ENCODE peak calls at places on chromosomes 7 and 10, in four cellular contexts. One of them, this sample, is unnamed.

GRCh38 chr7:83413425-83413824 is 235.5 kb downstream of the SEMA3E start:
- DNase-seq in neuronal stem cell: no peak
- DNase-seq in H9: no peak
- DNase-seq in mesenchymal stem cell: peak; percentile 61
- DNase-seq in this sample: peak; percentile 23

GRCh38 chr7:80923211-80923612 is 4.4 kb upstream of the SEMA3C start:
- DNase-seq in mesenchymal stem cell: no peak
- DNase-seq in H9: no peak
- DNase-seq in neuronal stem cell: no peak
- DNase-seq in this sample: no peak

GRCh38 chr10:78520737-78521430 is 487.2 kb downstream of the RPS24 start:
- DNase-seq in mesenchymal stem cell: peak; percentile 20
- DNase-seq in neuronal stem cell: no peak
- DNase-seq in H9: peak; percentile 64
- DNase-seq in this sample: peak; percentile 65

GRCh38 chr10:77111611-77112550 is 525.7 kb downstream of the KCNMA1 start:
- DNase-seq in neuronal stem cell: peak; percentile 69
- DNase-seq in H9: no peak
- DNase-seq in mesenchymal stem cell: peak; percentile 69
- DNase-seq in this sample: peak; percentile 87

GRCh38 chr10:47350671-47351640 is 2.8 kb downstream of the RBP3 start:
- DNase-seq in H9: no peak
- DNase-seq in neuronal stem cell: no peak
- DNase-seq in mesenchymal stem cell: no peak
- DNase-seq in this sample: no peak

GRCh38 chr10:132644544-132645530 is 107.2 kb downstream of the INPP5A start:
- DNase-seq in mesenchymal stem cell: no peak
- DNase-seq in H9: no peak
- DNase-seq in neuronal stem cell: no peak
- DNase-seq in this sample: no peak

GRCh38 chr10:44362866-44363711 is 21.8 kb downstream of the CXCL12 start:
- DNase-seq in H9: peak; percentile 77
- DNase-seq in neuronal stem cell: no peak
- DNase-seq in mesenchymal stem cell: no peak
- DNase-seq in this sample: no peak

GRCh38 chr10:14508725-14509124 is 178.0 kb upstream of the FRMD4A start:
- DNase-seq in neuronal stem cell: no peak
- DNase-seq in mesenchymal stem cell: no peak
- DNase-seq in H9: no peak
- DNase-seq in this sample: no peak

DNA sequence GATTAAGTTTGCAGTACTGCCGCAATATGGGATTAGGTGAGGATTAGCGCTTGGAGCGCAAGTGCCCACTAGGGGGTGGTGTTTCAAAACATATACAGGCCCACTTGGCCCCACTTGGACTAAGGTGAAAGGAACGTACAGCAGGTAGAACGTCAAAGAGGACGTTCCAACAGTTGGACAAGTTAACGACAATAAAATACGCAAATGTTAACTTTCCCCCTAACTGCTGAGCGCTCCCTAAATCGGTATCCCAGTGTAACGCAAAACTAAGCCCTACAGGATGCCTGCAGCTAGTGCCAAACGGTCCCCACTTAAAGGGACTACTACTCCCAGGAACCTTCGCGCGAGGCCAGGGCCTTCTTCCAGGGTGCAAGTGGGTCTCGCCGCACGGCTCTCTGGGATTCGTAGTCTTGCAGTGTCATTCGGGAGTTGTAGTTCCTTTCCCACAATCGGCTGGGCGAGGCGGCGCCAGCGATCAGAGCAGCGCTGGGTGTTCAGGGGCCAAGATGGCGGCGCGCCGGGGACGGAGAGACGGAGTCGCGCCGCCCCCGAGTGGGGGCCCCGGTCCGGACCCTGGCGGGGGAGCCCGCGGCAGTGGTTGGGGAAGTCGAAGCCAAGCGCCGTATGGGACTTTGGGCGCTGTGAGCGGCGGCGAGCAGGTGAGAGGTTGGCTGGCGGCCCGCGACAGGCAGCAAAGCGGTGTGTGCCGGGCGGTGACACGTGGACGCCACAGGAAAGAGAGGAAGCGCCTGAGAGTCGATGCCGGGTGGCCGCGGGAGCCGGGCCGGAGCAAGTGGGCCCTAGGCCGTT is at the start of gene PPRC1:
- DNase-seq in H9: peak; percentile 99
- DNase-seq in mesenchymal stem cell: peak; percentile 100
- DNase-seq in neuronal stem cell: peak; percentile 97
- DNase-seq in this sample: peak; percentile 99
- H3K4ac ChIP-seq in H9: peak within 1 kb of the TSS; percentile 64
- H3K4ac ChIP-seq in mesenchymal stem cell: peak within 1 kb of the TSS; percentile 99
- H3K4ac ChIP-seq in neuronal stem cell: no peak within 1 kb of the TSS
- H3K4ac ChIP-seq in this sample: peak within 1 kb of the TSS; percentile 91

GRCh38 chr7:25998499-25998898 is 153.5 kb upstream of the NFE2L3 start:
- DNase-seq in neuronal stem cell: no peak
- DNase-seq in mesenchymal stem cell: no peak
- DNase-seq in H9: no peak
- DNase-seq in this sample: no peak
- H3K4ac ChIP-seq in neuronal stem cell: no peak overlapping the region
- H3K4ac ChIP-seq in mesenchymal stem cell: no peak overlapping the region
- H3K4ac ChIP-seq in H9: no peak overlapping the region
- H3K4ac ChIP-seq in this sample: no peak overlapping the region

GRCh38 chr7:1234049-1234691 is 1.5 kb downstream of the UNCX start:
- DNase-seq in H9: peak; percentile 24
- DNase-seq in mesenchymal stem cell: no peak
- DNase-seq in neuronal stem cell: no peak
- DNase-seq in this sample: no peak

GRCh38 chr7:1233328-1234048 is 816 bp downstream of the UNCX start:
- DNase-seq in mesenchymal stem cell: no peak
- DNase-seq in H9: peak; percentile 56
- DNase-seq in neuronal stem cell: no peak
- DNase-seq in this sample: no peak

GRCh38 chr7:1235501-1236131 is 2.9 kb downstream of the UNCX start:
- DNase-seq in H9: no peak
- DNase-seq in neuronal stem cell: no peak
- DNase-seq in mesenchymal stem cell: no peak
- DNase-seq in this sample: no peak

GRCh38 chr7:1236132-1236655 is 3.5 kb downstream of the UNCX start:
- DNase-seq in mesenchymal stem cell: no peak
- DNase-seq in H9: no peak
- DNase-seq in neuronal stem cell: no peak
- DNase-seq in this sample: no peak

DNA sequence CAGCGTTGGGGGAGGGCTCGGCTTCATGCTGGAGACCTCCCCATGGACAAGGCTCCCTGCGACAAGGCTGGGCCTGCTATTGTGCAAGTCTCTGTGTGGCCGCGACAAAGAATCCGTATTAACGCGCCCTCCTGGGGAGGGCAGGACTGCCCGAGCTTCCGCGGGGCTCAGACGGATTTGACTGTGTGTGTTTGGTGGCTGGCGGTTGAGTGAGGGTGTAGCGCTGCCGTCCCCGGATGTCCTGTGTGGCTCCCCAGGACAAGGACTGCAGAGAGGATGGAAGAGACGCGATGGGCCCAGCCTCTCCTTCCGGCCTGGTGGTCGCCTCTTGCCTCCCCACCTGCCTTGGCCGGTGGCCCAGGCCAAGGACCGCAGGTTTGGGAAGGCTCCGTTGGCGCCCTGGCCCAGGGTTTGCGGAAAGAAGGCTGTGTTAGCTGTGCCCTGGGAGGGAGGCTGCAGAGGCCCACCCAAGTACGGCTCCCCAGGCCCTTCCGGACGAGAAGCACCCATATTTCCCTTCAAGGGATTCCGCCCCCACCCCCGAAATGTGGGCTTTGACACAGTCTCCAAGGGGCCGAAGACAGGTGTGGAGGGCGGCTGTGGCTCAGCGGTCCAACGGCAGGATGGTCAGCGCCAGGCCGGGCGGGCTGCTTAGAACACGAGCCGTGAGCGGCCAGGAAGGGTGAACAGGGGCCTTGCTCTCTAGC is 2.3 kb downstream of the UNCX start:
- DNase-seq in mesenchymal stem cell: no peak
- DNase-seq in neuronal stem cell: no peak
- DNase-seq in H9: peak; percentile 77
- DNase-seq in this sample: no peak
- H3K4ac ChIP-seq in mesenchymal stem cell: no peak overlapping the region
- H3K4ac ChIP-seq in neuronal stem cell: no peak overlapping the region
- H3K4ac ChIP-seq in H9: no peak overlapping the region
- H3K4ac ChIP-seq in this sample: no peak overlapping the region

GRCh38 chr7:129949292-129950133 is 3.2 kb downstream of the UBE2H start:
- DNase-seq in mesenchymal stem cell: peak; percentile 91
- DNase-seq in neuronal stem cell: peak; percentile 60
- DNase-seq in H9: peak; percentile 39
- DNase-seq in this sample: peak; percentile 85

GRCh38 chr7:129948877-129949291 is 3.9 kb downstream of the UBE2H start:
- DNase-seq in neuronal stem cell: peak; percentile 81
- DNase-seq in mesenchymal stem cell: peak; percentile 96
- DNase-seq in H9: peak; percentile 94
- DNase-seq in this sample: peak; percentile 96

GRCh38 chr7:129947701-129948100 is 5.1 kb downstream of the UBE2H start:
- DNase-seq in neuronal stem cell: no peak
- DNase-seq in H9: no peak
- DNase-seq in mesenchymal stem cell: peak; percentile 44
- DNase-seq in this sample: no peak

GRCh38 chr7:129947001-129947400 is 5.8 kb downstream of the UBE2H start:
- DNase-seq in H9: no peak
- DNase-seq in mesenchymal stem cell: no peak
- DNase-seq in neuronal stem cell: no peak
- DNase-seq in this sample: no peak

DNA sequence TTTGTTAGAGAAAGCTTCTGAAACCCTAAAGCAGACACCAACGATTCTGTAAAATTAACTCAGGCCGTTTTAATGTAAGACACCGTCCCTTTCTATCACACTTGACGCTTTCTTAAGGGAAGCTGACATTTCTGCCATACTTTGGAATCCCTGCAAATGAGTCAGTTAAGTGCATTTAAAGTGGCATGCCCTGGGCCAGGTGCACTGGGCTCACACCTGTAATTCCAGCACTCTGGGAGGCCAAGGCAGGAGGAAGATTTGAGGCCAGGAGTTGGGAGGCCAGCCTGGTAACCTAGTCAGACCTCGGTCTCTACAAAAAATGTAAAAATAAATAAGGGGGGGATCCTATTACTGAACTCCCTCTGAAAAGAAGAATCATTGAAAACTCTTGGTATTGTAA is 4.4 kb downstream of the UBE2H start:
- DNase-seq in mesenchymal stem cell: no peak
- DNase-seq in H9: no peak
- DNase-seq in neuronal stem cell: no peak
- DNase-seq in this sample: no peak
- H3K4ac ChIP-seq in mesenchymal stem cell: peak overlapping the region; percentile 95
- H3K4ac ChIP-seq in H9: no peak overlapping the region
- H3K4ac ChIP-seq in neuronal stem cell: no peak overlapping the region
- H3K4ac ChIP-seq in this sample: peak overlapping the region; percentile 49

GRCh38 chr7:152464312-152465117 is 28.7 kb upstream of the KMT2C start:
- DNase-seq in mesenchymal stem cell: peak; percentile 86
- DNase-seq in H9: peak; percentile 58
- DNase-seq in neuronal stem cell: peak; percentile 43
- DNase-seq in this sample: peak; percentile 72

GRCh38 chr7:152462995-152463713 is 27.4 kb upstream of the KMT2C start:
- DNase-seq in H9: no peak
- DNase-seq in neuronal stem cell: peak; percentile 70
- DNase-seq in mesenchymal stem cell: peak; percentile 83
- DNase-seq in this sample: peak; percentile 55

GRCh38 chr7:152467225-152467624 is 31.4 kb upstream of the KMT2C start:
- DNase-seq in neuronal stem cell: no peak
- DNase-seq in H9: no peak
- DNase-seq in mesenchymal stem cell: no peak
- DNase-seq in this sample: no peak

GRCh38 chr7:152465118-152465387 is 29.2 kb upstream of the KMT2C start:
- DNase-seq in H9: no peak
- DNase-seq in neuronal stem cell: no peak
- DNase-seq in mesenchymal stem cell: no peak
- DNase-seq in this sample: no peak

DNA sequence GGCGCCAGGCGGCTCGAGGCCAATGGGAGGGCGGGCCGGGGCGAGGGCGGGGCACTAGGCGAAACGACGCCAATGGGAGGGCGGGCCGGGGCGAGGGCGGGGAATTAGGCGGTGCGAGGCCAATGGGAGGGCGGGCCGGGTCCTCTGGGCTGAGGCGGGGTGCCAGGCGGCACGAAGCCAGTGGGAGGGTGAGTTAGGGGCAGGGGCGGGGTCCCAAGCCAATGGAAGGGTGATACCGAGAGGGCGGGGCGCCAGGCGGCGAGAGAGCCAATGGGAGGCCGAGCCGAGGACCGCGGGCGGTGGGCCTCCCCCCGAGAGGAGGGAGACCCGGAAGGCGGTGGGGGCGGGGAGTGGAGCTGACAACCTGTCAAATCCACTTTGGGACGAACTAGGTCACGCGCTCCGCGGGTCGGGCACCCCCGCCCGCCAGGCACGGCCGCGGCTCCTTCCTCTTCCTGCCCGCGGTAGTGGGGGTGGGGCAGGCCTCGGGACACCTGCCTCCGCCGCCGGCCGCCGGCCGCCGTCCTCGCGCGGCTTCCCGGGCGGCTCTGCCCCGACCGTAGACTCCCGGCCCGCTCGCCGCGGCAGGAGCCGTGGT is 28.0 kb upstream of the KMT2C start:
- DNase-seq in neuronal stem cell: peak; percentile 99
- DNase-seq in H9: peak; percentile 99
- DNase-seq in mesenchymal stem cell: peak; percentile 99
- DNase-seq in this sample: peak; percentile 98
- H3K4ac ChIP-seq in neuronal stem cell: no peak overlapping the region
- H3K4ac ChIP-seq in H9: no peak overlapping the region
- H3K4ac ChIP-seq in mesenchymal stem cell: peak overlapping the region; percentile 98
- H3K4ac ChIP-seq in this sample: peak overlapping the region; percentile 43

DNA sequence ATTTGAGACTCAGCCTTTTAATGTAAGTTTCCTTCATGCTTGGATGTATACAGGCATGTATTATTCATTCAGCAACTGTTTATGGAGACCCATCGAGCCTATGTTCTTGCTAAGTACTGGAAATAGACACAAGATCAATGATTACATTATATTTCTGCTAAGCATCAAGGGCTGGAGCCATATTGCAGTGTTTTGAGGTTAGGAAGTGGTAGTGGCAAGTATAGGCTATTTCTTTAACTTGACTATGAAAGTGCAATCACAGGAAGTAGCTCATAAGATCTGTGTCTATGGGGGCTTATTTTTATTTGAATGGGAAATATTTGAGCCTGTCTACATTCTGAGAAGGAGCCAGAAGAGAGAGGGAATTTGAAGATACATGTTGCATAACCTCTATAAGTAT is 123.8 kb downstream of the HDAC9 start:
- DNase-seq in neuronal stem cell: no peak
- DNase-seq in mesenchymal stem cell: no peak
- DNase-seq in H9: no peak
- DNase-seq in this sample: no peak
- H3K4ac ChIP-seq in neuronal stem cell: no peak overlapping the region
- H3K4ac ChIP-seq in mesenchymal stem cell: no peak overlapping the region
- H3K4ac ChIP-seq in H9: no peak overlapping the region
- H3K4ac ChIP-seq in this sample: no peak overlapping the region

DNA sequence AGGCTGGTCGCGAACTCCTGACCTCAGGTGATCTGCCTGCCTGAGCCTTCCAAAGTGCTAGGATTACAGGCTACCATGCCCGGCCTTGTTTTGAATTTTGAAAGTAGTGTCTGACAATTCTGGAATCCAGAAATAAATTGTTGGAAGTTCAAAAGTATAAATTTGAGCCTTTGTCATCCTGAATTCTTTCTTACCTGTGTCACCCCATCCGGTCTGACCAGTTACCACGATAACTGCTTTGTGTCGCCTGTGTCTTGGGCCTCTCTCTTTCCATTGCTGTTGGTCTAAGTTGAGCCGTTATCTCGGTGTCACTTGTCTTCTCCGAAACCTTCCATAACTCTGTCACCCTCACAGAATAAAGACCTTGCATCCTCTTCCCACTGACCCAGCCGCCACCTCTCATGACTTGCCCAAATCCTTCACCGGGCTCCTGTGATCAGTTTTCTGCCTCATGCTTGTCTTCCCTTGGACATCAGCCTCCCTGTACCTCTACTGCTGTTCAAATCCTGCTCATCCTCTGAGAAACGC is 18.6 kb downstream of the CUL1 start:
- DNase-seq in mesenchymal stem cell: no peak
- DNase-seq in neuronal stem cell: no peak
- DNase-seq in H9: no peak
- DNase-seq in this sample: no peak
- H3K4ac ChIP-seq in mesenchymal stem cell: no peak overlapping the region
- H3K4ac ChIP-seq in neuronal stem cell: no peak overlapping the region
- H3K4ac ChIP-seq in H9: no peak overlapping the region
- H3K4ac ChIP-seq in this sample: no peak overlapping the region

This sample was measured in IMR-90.